ENCODE peak calls at places on chromosome 21, in six cellular contexts. One of them, this sample, is unnamed.

GRCh38 chr21:36184561-36184960 is 27.9 kb downstream of the DOP1B start:
- DNase-seq in HCT116: no peak
- DNase-seq in K562: no peak
- DNase-seq in SK-N-SH: no peak
- DNase-seq in GM12878: no peak
- DNase-seq in H1: no peak
- DNase-seq in this sample: no peak

GRCh38 chr21:42781981-42782722 is 97.2 kb downstream of the WDR4 start:
- DNase-seq in HCT116: no peak
- DNase-seq in K562: no peak
- DNase-seq in SK-N-SH: peak
- DNase-seq in GM12878: no peak
- DNase-seq in H1: no peak
- DNase-seq in this sample: no peak

GRCh38 chr21:41761211-41762181 is 5.4 kb downstream of the RIPK4 start:
- DNase-seq in HCT116: no peak
- DNase-seq in K562: no peak
- DNase-seq in SK-N-SH: no peak
- DNase-seq in GM12878: no peak
- DNase-seq in H1: no peak
- DNase-seq in this sample: no peak

GRCh38 chr21:21236981-21237380 is 238.8 kb downstream of the NCAM2 start:
- DNase-seq in HCT116: no peak
- DNase-seq in K562: no peak
- DNase-seq in SK-N-SH: no peak
- DNase-seq in GM12878: no peak
- DNase-seq in H1: no peak
- DNase-seq in this sample: no peak

GRCh38 chr21:25834376-25834775 is 99.6 kb downstream of the GABPA start:
- DNase-seq in HCT116: no peak
- DNase-seq in K562: no peak
- DNase-seq in SK-N-SH: no peak
- DNase-seq in GM12878: no peak
- DNase-seq in H1: no peak
- DNase-seq in this sample: no peak

GRCh38 chr21:26679299-26679698 is 106.2 kb upstream of the CYYR1 start:
- DNase-seq in HCT116: no peak
- DNase-seq in K562: no peak
- DNase-seq in SK-N-SH: no peak
- DNase-seq in GM12878: no peak
- DNase-seq in H1: no peak
- DNase-seq in this sample: no peak

GRCh38 chr21:41523175-41523574 is 15.2 kb upstream of the TMPRSS2 start:
- DNase-seq in HCT116: no peak
- DNase-seq in K562: no peak
- DNase-seq in SK-N-SH: no peak
- DNase-seq in GM12878: no peak
- DNase-seq in H1: no peak
- DNase-seq in this sample: no peak

GRCh38 chr21:35838350-35838749 is 222.0 kb downstream of the SETD4 start:
- DNase-seq in HCT116: no peak
- DNase-seq in K562: no peak
- DNase-seq in SK-N-SH: no peak
- DNase-seq in GM12878: no peak
- DNase-seq in H1: no peak
- DNase-seq in this sample: no peak

GRCh38 chr21:42381347-42381984 is 14.4 kb downstream of the TMPRSS3 start:
- DNase-seq in HCT116: peak
- DNase-seq in K562: no peak
- DNase-seq in SK-N-SH: no peak
- DNase-seq in GM12878: no peak
- DNase-seq in H1: no peak
- DNase-seq in this sample: peak

GRCh38 chr21:17050646-17051045 is 462.2 kb upstream of the CXADR start:
- DNase-seq in HCT116: no peak
- DNase-seq in K562: no peak
- DNase-seq in SK-N-SH: no peak
- DNase-seq in GM12878: no peak
- DNase-seq in H1: no peak
- DNase-seq in this sample: no peak

GRCh38 chr21:17050156-17050555 is 462.7 kb upstream of the CXADR start:
- DNase-seq in HCT116: no peak
- DNase-seq in K562: no peak
- DNase-seq in SK-N-SH: no peak
- DNase-seq in GM12878: no peak
- DNase-seq in H1: no peak
- DNase-seq in this sample: no peak

GRCh38 chr21:17048974-17049373 is 463.9 kb upstream of the CXADR start:
- DNase-seq in HCT116: no peak
- DNase-seq in K562: no peak
- DNase-seq in SK-N-SH: no peak
- DNase-seq in GM12878: no peak
- DNase-seq in H1: no peak
- DNase-seq in this sample: no peak

GRCh38 chr21:17053321-17053720 is 459.5 kb upstream of the CXADR start:
- DNase-seq in HCT116: no peak
- DNase-seq in K562: no peak
- DNase-seq in SK-N-SH: no peak
- DNase-seq in GM12878: no peak
- DNase-seq in H1: no peak
- DNase-seq in this sample: no peak

GRCh38 chr21:17051054-17051453 is 461.8 kb upstream of the CXADR start:
- DNase-seq in HCT116: no peak
- DNase-seq in K562: no peak
- DNase-seq in SK-N-SH: peak
- DNase-seq in GM12878: no peak
- DNase-seq in H1: no peak
- DNase-seq in this sample: no peak
- TF ChIP-seq SIN3A in HCT116: no peak
- TF ChIP-seq SIN3A in K562: no peak
- TF ChIP-seq SIN3A in SK-N-SH: no peak
- TF ChIP-seq SIN3A in GM12878: no peak
- TF ChIP-seq SIN3A in H1: no peak
- TF ChIP-seq SIN3A in this sample: no peak

GRCh38 chr21:32771134-32771523 is 426 bp downstream of the PAXBP1 start:
- DNase-seq in HCT116: no peak
- DNase-seq in K562: peak
- DNase-seq in SK-N-SH: peak
- DNase-seq in GM12878: no peak
- DNase-seq in H1: no peak
- DNase-seq in this sample: no peak
- TF ChIP-seq SIN3A in HCT116: no peak
- TF ChIP-seq SIN3A in K562: no peak
- TF ChIP-seq SIN3A in SK-N-SH: no peak
- TF ChIP-seq SIN3A in GM12878: no peak
- TF ChIP-seq SIN3A in H1: no peak
- TF ChIP-seq SIN3A in this sample: no peak

DNA sequence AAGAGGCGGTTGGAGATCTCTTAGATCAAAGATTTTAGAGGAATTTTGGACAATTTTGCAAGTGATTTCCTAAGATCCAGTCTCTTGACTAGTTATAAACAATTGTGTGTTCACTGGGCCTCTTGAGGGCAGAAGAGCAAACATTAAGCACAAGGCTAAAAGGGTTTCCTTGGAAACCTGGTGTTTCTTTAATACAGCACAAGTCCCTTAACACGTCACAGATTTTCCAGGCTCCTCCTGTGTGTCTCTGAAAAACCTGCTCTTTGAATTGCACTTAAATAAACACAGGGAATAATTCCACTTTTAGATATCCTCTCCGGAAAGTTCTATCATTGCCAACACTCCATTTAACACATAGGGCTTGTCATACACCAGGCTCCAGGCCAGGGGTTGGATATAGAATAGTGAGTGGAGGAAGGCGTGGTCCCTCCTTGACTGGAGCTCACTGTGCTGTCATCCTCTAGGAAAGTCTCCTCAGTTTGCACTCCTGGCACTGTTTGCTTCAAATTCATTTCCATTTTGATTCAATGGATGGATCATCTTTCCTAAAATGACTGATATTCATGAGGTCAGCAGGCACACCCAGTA is 442.5 kb downstream of the DSCAM start:
- DNase-seq in HCT116: no peak
- DNase-seq in K562: no peak
- DNase-seq in SK-N-SH: no peak
- DNase-seq in GM12878: no peak
- DNase-seq in H1: no peak
- DNase-seq in this sample: no peak
- TF ChIP-seq SIN3A in HCT116: no peak
- TF ChIP-seq SIN3A in K562: no peak
- TF ChIP-seq SIN3A in SK-N-SH: no peak
- TF ChIP-seq SIN3A in GM12878: no peak
- TF ChIP-seq SIN3A in H1: no peak
- TF ChIP-seq SIN3A in this sample: no peak

DNA sequence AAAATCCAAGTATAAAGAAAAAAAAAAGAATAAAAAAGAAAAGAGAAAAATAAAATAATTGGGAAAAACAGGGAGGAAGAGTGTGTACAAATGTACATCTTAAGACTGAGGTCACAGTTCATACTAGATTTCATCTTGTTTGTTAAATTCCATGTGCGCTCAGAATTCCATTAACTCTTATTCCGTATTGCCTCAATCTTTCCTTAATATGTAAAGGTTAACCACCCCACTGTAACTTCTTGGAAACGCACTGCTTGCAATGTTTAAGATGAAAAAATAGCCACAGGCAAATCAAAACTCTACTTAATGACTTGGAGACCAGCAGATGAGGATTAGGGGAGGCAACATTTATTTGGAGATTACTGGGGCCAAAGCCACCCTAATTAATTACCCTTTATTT is 23.9 kb upstream of the KCNE1 start:
- DNase-seq in HCT116: no peak
- DNase-seq in K562: no peak
- DNase-seq in SK-N-SH: no peak
- DNase-seq in GM12878: no peak
- DNase-seq in H1: no peak
- DNase-seq in this sample: no peak
- TF ChIP-seq SIN3A in HCT116: no peak
- TF ChIP-seq SIN3A in K562: no peak
- TF ChIP-seq SIN3A in SK-N-SH: no peak
- TF ChIP-seq SIN3A in GM12878: no peak
- TF ChIP-seq SIN3A in H1: no peak
- TF ChIP-seq SIN3A in this sample: no peak

GRCh38 chr21:39867198-39867650 is at the start of gene PCP4:
- DNase-seq in HCT116: peak
- DNase-seq in K562: peak
- DNase-seq in SK-N-SH: peak
- DNase-seq in GM12878: no peak
- DNase-seq in H1: peak
- DNase-seq in this sample: no peak
- TF ChIP-seq SIN3A in HCT116: no peak
- TF ChIP-seq SIN3A in K562: no peak
- TF ChIP-seq SIN3A in SK-N-SH: no peak
- TF ChIP-seq SIN3A in GM12878: no peak
- TF ChIP-seq SIN3A in H1: no peak
- TF ChIP-seq SIN3A in this sample: no peak

GRCh38 chr21:17438642-17439041 is 74.2 kb upstream of the CXADR start:
- DNase-seq in HCT116: no peak
- DNase-seq in K562: no peak
- DNase-seq in SK-N-SH: peak
- DNase-seq in GM12878: no peak
- DNase-seq in H1: peak
- DNase-seq in this sample: no peak
- TF ChIP-seq SIN3A in HCT116: no peak
- TF ChIP-seq SIN3A in K562: no peak
- TF ChIP-seq SIN3A in SK-N-SH: no peak
- TF ChIP-seq SIN3A in GM12878: no peak
- TF ChIP-seq SIN3A in H1: no peak
- TF ChIP-seq SIN3A in this sample: no peak

GRCh38 chr21:46570631-46571030 is 34.3 kb downstream of the S100B start:
- DNase-seq in HCT116: no peak
- DNase-seq in K562: no peak
- DNase-seq in SK-N-SH: no peak
- DNase-seq in GM12878: no peak
- DNase-seq in H1: no peak
- DNase-seq in this sample: no peak

GRCh38 chr21:46568562-46568961 is 36.3 kb downstream of the S100B start:
- DNase-seq in HCT116: no peak
- DNase-seq in K562: peak
- DNase-seq in SK-N-SH: no peak
- DNase-seq in GM12878: no peak
- DNase-seq in H1: no peak
- DNase-seq in this sample: no peak

GRCh38 chr21:46572850-46573249 is 32.0 kb downstream of the S100B start:
- DNase-seq in HCT116: no peak
- DNase-seq in K562: no peak
- DNase-seq in SK-N-SH: no peak
- DNase-seq in GM12878: no peak
- DNase-seq in H1: no peak
- DNase-seq in this sample: no peak

GRCh38 chr21:46569071-46569470 is 35.8 kb downstream of the S100B start:
- DNase-seq in HCT116: no peak
- DNase-seq in K562: peak
- DNase-seq in SK-N-SH: no peak
- DNase-seq in GM12878: no peak
- DNase-seq in H1: no peak
- DNase-seq in this sample: no peak

GRCh38 chr21:46570119-46570518 is 34.8 kb downstream of the S100B start:
- DNase-seq in HCT116: no peak
- DNase-seq in K562: peak
- DNase-seq in SK-N-SH: no peak
- DNase-seq in GM12878: no peak
- DNase-seq in H1: no peak
- DNase-seq in this sample: no peak
- TF ChIP-seq SIN3A in HCT116: no peak
- TF ChIP-seq SIN3A in K562: no peak
- TF ChIP-seq SIN3A in SK-N-SH: no peak
- TF ChIP-seq SIN3A in GM12878: no peak
- TF ChIP-seq SIN3A in H1: no peak
- TF ChIP-seq SIN3A in this sample: no peak

DNA sequence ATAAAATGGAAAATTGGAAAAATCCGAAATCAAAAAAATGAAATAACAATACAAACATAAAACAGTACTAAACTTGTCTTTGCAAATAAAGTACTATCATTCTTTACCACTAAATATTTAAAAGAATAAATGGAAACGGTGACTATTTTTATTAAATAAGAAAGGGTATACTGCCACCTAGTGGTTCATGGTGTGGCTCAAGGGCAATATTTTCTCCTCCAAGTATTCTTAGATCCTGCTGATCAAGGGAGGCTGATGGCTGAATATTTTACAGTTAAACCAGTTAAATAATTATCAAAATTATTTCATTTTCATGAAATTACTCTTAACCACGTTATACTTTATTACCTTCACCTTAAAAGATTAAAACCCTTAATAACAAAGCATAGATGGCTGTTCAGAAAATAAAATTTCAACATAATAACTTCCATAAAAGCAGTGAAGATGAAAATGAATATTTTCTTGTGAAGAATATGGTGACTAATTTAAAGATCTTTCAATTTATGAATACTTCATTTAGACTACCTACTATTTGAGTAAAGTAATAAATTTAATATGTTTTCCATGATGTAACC is 1793.9 kb downstream of the NCAM2 start:
- DNase-seq in HCT116: no peak
- DNase-seq in K562: peak
- DNase-seq in SK-N-SH: peak
- DNase-seq in GM12878: no peak
- DNase-seq in H1: no peak
- DNase-seq in this sample: peak
- TF ChIP-seq SIN3A in HCT116: no peak
- TF ChIP-seq SIN3A in K562: no peak
- TF ChIP-seq SIN3A in SK-N-SH: no peak
- TF ChIP-seq SIN3A in GM12878: no peak
- TF ChIP-seq SIN3A in H1: no peak
- TF ChIP-seq SIN3A in this sample: no peak